ENCODE peak calls at places on chromosome 4, in four cellular contexts. B is endothelial cell of umbilical vein, X is tibial nerve, K is lower lobe of right lung. W is an unnamed sample.

GRCh38 chr4:168203233-168203911 is 111.0 kb downstream of the ANXA10 start:
- DNase-seq in X (no peak), K (no peak), B (no peak), W (no peak)

GRCh38 chr4:548976-549375 is 27.1 kb downstream of the TMEM271 start:
- DNase-seq in K (no peak), X (no peak), B (no peak), W (no peak)

GRCh38 chr4:6891436-6892170 is 18.0 kb upstream of the TBC1D14 start:
- DNase-seq in X (no peak), K (no peak), B (no peak), W (no peak)

GRCh38 chr4:126961661-126962060 is 671.1 kb upstream of the INTU start:
- DNase-seq in K (no peak), B (no peak), X (no peak), W (no peak)

GRCh38 chr4:145375416-145375815 is 106.2 kb upstream of the SMAD1 start:
- DNase-seq in X (no peak), B (no peak), K (no peak), W (no peak)

GRCh38 chr4:17482716-17483115 is 29.2 kb downstream of the QDPR start:
- DNase-seq in X (no peak), K (no peak), B (no peak), W (no peak)

GRCh38 chr4:10158355-10158942 is 41.9 kb upstream of the WDR1 start:
- DNase-seq in K (no peak), X (no peak), B (no peak), W (no peak)

GRCh38 chr4:158801066-158801465 is 32.2 kb downstream of the FNIP2 start:
- DNase-seq in K (no peak), B (no peak), X (no peak), W (no peak)

GRCh38 chr4:92346289-92346688 is 42.5 kb downstream of the GRID2 start:
- DNase-seq in X (no peak), K (no peak), B (no peak), W (no peak)

GRCh38 chr4:118224239-118224829 is 128.5 kb downstream of the PRSS12 start:
- DNase-seq in B (peak; percentile 69), K (no peak), X (no peak), W (no peak)

GRCh38 chr4:143531368-143531767 is 17.9 kb downstream of the SMARCA5 start:
- DNase-seq in B (peak; percentile 59), X (no peak), K (no peak), W (no peak)

GRCh38 chr4:167897116-167897515 is 195.2 kb upstream of the ANXA10 start:
- DNase-seq in K (no peak), B (peak; percentile 96), X (no peak), W (no peak)

GRCh38 chr4:153649572-153649991 is 34.5 kb upstream of the TLR2 start:
- DNase-seq in X (no peak), B (peak; percentile 21), K (no peak), W (no peak)

GRCh38 chr4:29708473-29708872 is 1011.7 kb upstream of the PCDH7 start:
- DNase-seq in K (no peak), B (no peak), X (no peak), W (no peak)

GRCh38 chr4:181503800-181504364 is 739.3 kb upstream of the TENM3 start:
- DNase-seq in B (no peak), X (no peak), K (no peak), W (no peak)

GRCh38 chr4:10334506-10335028 is 122.7 kb downstream of the ZNF518B start:
- DNase-seq in K (no peak), X (no peak), B (no peak), W (no peak)

GRCh38 chr4:8737601-8738279 is 133.9 kb downstream of the HMX1 start:
- DNase-seq in X (no peak), B (no peak), K (no peak), W (no peak)

GRCh38 chr4:85733798-85734197 is 258.8 kb downstream of the ARHGAP24 start:
- DNase-seq in K (no peak), X (no peak), B (no peak), W (no peak)

GRCh38 chr4:87430038-87430437 is 7.7 kb downstream of the NUDT9 start:
- DNase-seq in X (no peak), B (no peak), K (no peak), W (no peak)

GRCh38 chr4:78059524-78059889 is 2.4 kb downstream of the FRAS1 start:
- DNase-seq in B (peak; percentile 61), X (no peak), K (peak; percentile 47), W (peak; percentile 18)

GRCh38 chr4:80085081-80085480 is 12.1 kb upstream of the ANTXR2 start:
- DNase-seq in B (no peak), K (no peak), X (no peak), W (no peak)

GRCh38 chr4:77751764-77752163 is 67.4 kb downstream of the CNOT6L start:
- DNase-seq in B (no peak), K (no peak), X (no peak), W (no peak)

GRCh38 chr4:100075486-100076270 is 114.6 kb downstream of the DDIT4L start:
- DNase-seq in B (no peak), X (no peak), K (no peak), W (no peak)

GRCh38 chr4:41446391-41446790 is 91.6 kb upstream of the LIMCH1 start:
- DNase-seq in K (no peak), X (no peak), B (no peak), W (no peak)

GRCh38 chr4:147340547-147341225 is 140.2 kb upstream of the EDNRA start:
- DNase-seq in B (peak; percentile 43), X (no peak), K (no peak), W (no peak)

DNA sequence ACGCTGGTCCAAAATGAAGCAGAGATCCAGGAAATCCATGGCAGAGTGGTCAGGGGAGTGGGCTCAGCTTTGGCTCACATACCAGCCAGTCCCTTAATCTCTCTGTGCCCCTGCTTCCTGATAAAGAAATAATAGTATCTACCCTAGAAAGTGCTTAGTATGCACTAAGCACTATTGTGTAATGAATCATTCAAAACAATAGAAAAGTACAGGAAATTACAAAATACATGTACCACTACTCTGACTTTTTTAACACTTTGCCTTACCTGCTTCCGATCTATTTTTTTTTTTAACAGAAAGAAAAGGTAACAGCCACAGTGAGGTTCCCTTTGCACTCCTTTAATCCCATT is 49.9 kb downstream of the TBC1D9 start:
- DNase-seq in X (no peak), B (peak; percentile 56), K (no peak), W (no peak)
- TF ChIP-seq CTCF in X (no peak), B (no peak), K (no peak), W (no peak)

DNA sequence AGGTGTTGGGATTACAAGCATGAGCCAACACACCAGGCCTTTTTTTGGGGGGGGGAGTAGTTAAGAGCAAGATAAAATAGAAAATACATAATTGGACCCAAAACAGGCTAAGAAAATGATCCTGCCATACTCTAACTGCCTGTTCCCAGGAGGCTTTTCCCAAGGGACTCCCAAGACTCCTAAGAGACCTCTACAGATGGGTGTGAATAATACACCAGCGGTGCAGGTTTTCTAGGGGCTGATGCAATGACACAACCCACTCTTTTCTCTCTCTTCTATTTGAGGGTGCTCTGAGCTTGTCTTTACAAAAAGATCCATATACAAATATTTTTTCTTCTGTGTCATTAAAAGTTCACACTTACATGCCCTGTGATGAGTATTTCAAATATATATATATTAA is 116.9 kb downstream of the RASL11B start:
- DNase-seq in K (no peak), B (no peak), X (no peak), W (no peak)
- TF ChIP-seq CTCF in K (no peak), B (no peak), X (no peak), W (no peak)

GRCh38 chr4:2560167-2560566 is 23.7 kb downstream of the FAM193A start:
- DNase-seq in B (no peak), K (peak; percentile 11), X (no peak), W (no peak)
- TF ChIP-seq CTCF in B (no peak), K (no peak), X (no peak), W (no peak)

GRCh38 chr4:5142726-5143125 is 91.4 kb downstream of the STK32B start:
- DNase-seq in B (peak; percentile 53), K (no peak), X (no peak), W (no peak)
- TF ChIP-seq CTCF in B (peak; percentile 48), K (peak; percentile 52), X (peak; percentile 17), W (peak; percentile 42)

DNA sequence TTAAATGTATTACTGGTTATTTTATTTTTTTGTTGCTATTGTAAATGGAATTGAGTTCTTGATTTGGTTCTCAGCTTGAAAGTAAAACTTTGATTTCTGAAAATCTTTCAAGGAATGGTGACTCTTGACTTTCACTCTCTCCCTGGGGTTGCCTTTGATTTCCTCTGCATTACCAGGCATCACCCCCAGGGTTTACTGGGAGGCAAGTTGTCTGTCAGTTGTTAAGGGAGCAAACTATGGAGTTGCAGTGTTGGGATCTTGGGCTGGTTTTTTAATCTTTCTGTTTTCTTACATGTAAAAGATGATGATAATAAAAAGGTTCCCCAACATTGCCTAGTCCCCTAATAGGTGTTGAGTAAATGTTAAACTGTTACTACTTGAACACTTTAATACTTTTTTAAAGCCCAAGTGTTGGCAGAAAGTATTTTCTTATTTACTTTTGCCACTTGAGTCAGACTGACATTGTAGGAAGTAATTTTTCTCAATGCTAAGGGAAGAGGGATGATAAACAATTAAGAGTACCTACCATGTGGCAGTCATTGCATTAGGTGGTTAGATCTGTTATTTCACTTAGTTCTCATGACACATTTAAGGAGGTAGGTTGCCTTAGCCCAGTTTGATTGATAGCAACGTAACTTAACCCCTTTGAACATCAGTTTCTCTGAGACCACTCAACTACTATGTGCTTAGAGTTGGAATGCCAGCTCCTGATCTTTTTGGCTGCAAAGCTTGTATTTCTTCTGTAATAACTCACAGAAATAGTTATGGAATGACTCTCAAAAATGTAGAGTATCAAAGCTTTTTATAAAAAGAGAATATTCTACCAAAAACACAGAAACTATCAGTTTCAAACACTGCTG is 67.1 kb downstream of the DCLK2 start:
- DNase-seq in B (no peak), K (no peak), X (no peak), W (no peak)
- TF ChIP-seq CTCF in B (no peak), K (no peak), X (no peak), W (no peak)

DNA sequence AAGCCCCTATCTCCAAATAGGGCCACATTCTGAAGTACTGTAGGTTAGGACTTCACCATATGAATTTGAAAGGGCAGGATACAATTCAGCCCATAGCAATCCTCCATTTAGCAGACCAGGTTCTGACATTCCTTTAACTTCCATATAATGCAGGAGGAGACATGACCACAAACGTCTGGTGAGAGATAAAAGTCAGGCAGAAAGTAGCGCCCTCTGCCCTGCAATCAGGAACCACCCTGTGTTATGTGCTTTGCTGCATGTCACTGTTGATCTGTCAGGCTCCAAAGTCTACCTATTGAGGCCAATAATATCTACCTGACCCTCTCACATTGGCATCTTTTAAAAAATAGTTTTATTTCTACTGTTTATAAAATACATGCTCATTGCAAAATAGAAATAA is 30.2 kb upstream of the SEPSECS start:
- DNase-seq in B (no peak), K (no peak), X (no peak), W (no peak)
- TF ChIP-seq CTCF in B (no peak), K (no peak), X (no peak), W (no peak)

W was measured in uterus.